ENCODE peak calls at places on chromosomes 3 and 15, in six cellular contexts. One of them, this sample, is unnamed.

GRCh38 chr3:30505866-30506517 is 100.4 kb upstream of the TGFBR2 start:
- DNase-seq in HepG2: no peak
- DNase-seq in sigmoid colon: no peak
- DNase-seq in transverse colon: no peak
- DNase-seq in K562: no peak
- DNase-seq in SK-N-SH: no peak
- DNase-seq in this sample: no peak

GRCh38 chr3:135491478-135491877 is 474.1 kb upstream of the PPP2R3A start:
- DNase-seq in HepG2: no peak
- DNase-seq in sigmoid colon: no peak
- DNase-seq in transverse colon: no peak
- DNase-seq in K562: no peak
- DNase-seq in SK-N-SH: no peak
- DNase-seq in this sample: no peak

GRCh38 chr15:83747050-83747717 is 93.3 kb downstream of the ADAMTSL3 start:
- DNase-seq in HepG2: peak
- DNase-seq in sigmoid colon: peak
- DNase-seq in transverse colon: no peak
- DNase-seq in K562: no peak
- DNase-seq in SK-N-SH: no peak
- DNase-seq in this sample: no peak

GRCh38 chr3:71258116-71258515 is 325.4 kb downstream of the FOXP1 start:
- DNase-seq in HepG2: peak
- DNase-seq in sigmoid colon: no peak
- DNase-seq in transverse colon: no peak
- DNase-seq in K562: no peak
- DNase-seq in SK-N-SH: no peak
- DNase-seq in this sample: no peak

GRCh38 chr3:54304867-54305266 is 182.5 kb downstream of the CACNA2D3 start:
- DNase-seq in HepG2: no peak
- DNase-seq in sigmoid colon: no peak
- DNase-seq in transverse colon: no peak
- DNase-seq in K562: no peak
- DNase-seq in SK-N-SH: no peak
- DNase-seq in this sample: no peak

GRCh38 chr3:137105277-137105977 is 147.6 kb downstream of the IL20RB start:
- DNase-seq in HepG2: peak
- DNase-seq in sigmoid colon: no peak
- DNase-seq in transverse colon: no peak
- DNase-seq in K562: peak
- DNase-seq in SK-N-SH: peak
- DNase-seq in this sample: no peak

GRCh38 chr15:55108858-55109518 is 87.8 kb downstream of the RSL24D1 start:
- DNase-seq in HepG2: peak
- DNase-seq in sigmoid colon: peak
- DNase-seq in transverse colon: peak
- DNase-seq in K562: peak
- DNase-seq in SK-N-SH: peak
- DNase-seq in this sample: peak

GRCh38 chr3:37752661-37753055 is 109.0 kb upstream of the CTDSPL start:
- DNase-seq in HepG2: no peak
- DNase-seq in sigmoid colon: no peak
- DNase-seq in transverse colon: no peak
- DNase-seq in K562: no peak
- DNase-seq in SK-N-SH: no peak
- DNase-seq in this sample: no peak

GRCh38 chr3:138089091-138089490 is 26.3 kb downstream of the DZIP1L start:
- DNase-seq in HepG2: peak
- DNase-seq in sigmoid colon: no peak
- DNase-seq in transverse colon: no peak
- DNase-seq in K562: no peak
- DNase-seq in SK-N-SH: no peak
- DNase-seq in this sample: no peak

GRCh38 chr3:64645236-64645635 is 42.6 kb downstream of the ADAMTS9 start:
- DNase-seq in HepG2: no peak
- DNase-seq in sigmoid colon: no peak
- DNase-seq in transverse colon: no peak
- DNase-seq in K562: no peak
- DNase-seq in SK-N-SH: no peak
- DNase-seq in this sample: no peak

GRCh38 chr3:194995334-194995733 is 275.6 kb downstream of the XXYLT1 start:
- DNase-seq in HepG2: peak
- DNase-seq in sigmoid colon: no peak
- DNase-seq in transverse colon: no peak
- DNase-seq in K562: no peak
- DNase-seq in SK-N-SH: no peak
- DNase-seq in this sample: no peak

GRCh38 chr3:98581474-98581873 is 11.9 kb downstream of the CPOX start:
- DNase-seq in HepG2: no peak
- DNase-seq in sigmoid colon: no peak
- DNase-seq in transverse colon: no peak
- DNase-seq in K562: no peak
- DNase-seq in SK-N-SH: no peak
- DNase-seq in this sample: no peak

GRCh38 chr3:135694142-135694541 is 271.4 kb upstream of the PPP2R3A start:
- DNase-seq in HepG2: no peak
- DNase-seq in sigmoid colon: no peak
- DNase-seq in transverse colon: no peak
- DNase-seq in K562: no peak
- DNase-seq in SK-N-SH: no peak
- DNase-seq in this sample: no peak

GRCh38 chr15:69820819-69821218 is 276.9 kb downstream of the TLE3 start:
- DNase-seq in HepG2: no peak
- DNase-seq in sigmoid colon: no peak
- DNase-seq in transverse colon: no peak
- DNase-seq in K562: no peak
- DNase-seq in SK-N-SH: no peak
- DNase-seq in this sample: no peak

GRCh38 chr3:132786890-132787289 is 64.7 kb upstream of the NPHP3 start:
- DNase-seq in HepG2: no peak
- DNase-seq in sigmoid colon: no peak
- DNase-seq in transverse colon: no peak
- DNase-seq in K562: no peak
- DNase-seq in SK-N-SH: no peak
- DNase-seq in this sample: no peak

GRCh38 chr15:44064706-44065105 is 130.4 kb downstream of the FRMD5 start:
- DNase-seq in HepG2: no peak
- DNase-seq in sigmoid colon: no peak
- DNase-seq in transverse colon: no peak
- DNase-seq in K562: no peak
- DNase-seq in SK-N-SH: no peak
- DNase-seq in this sample: no peak

GRCh38 chr15:77856718-77857346 is 220.7 kb downstream of the TBC1D2B start:
- DNase-seq in HepG2: no peak
- DNase-seq in sigmoid colon: peak
- DNase-seq in transverse colon: no peak
- DNase-seq in K562: no peak
- DNase-seq in SK-N-SH: no peak
- DNase-seq in this sample: no peak

GRCh38 chr3:178048768-178049167 is 487.5 kb upstream of the KCNMB2 start:
- DNase-seq in HepG2: no peak
- DNase-seq in sigmoid colon: no peak
- DNase-seq in transverse colon: no peak
- DNase-seq in K562: no peak
- DNase-seq in SK-N-SH: no peak
- DNase-seq in this sample: no peak

GRCh38 chr15:31263751-31264533 is 62.7 kb upstream of the KLF13 start:
- DNase-seq in HepG2: no peak
- DNase-seq in sigmoid colon: peak
- DNase-seq in transverse colon: peak
- DNase-seq in K562: no peak
- DNase-seq in SK-N-SH: peak
- DNase-seq in this sample: peak

GRCh38 chr3:151976211-151977050 is 103.0 kb downstream of the SUCNR1 start:
- DNase-seq in HepG2: peak
- DNase-seq in sigmoid colon: no peak
- DNase-seq in transverse colon: no peak
- DNase-seq in K562: no peak
- DNase-seq in SK-N-SH: no peak
- DNase-seq in this sample: no peak

GRCh38 chr3:150784747-150785125 is 21.8 kb upstream of the SIAH2 start:
- DNase-seq in HepG2: no peak
- DNase-seq in sigmoid colon: no peak
- DNase-seq in transverse colon: no peak
- DNase-seq in K562: no peak
- DNase-seq in SK-N-SH: no peak
- DNase-seq in this sample: no peak

GRCh38 chr3:138389841-138390581 is 41.6 kb downstream of the MRAS start:
- DNase-seq in HepG2: peak
- DNase-seq in sigmoid colon: no peak
- DNase-seq in transverse colon: no peak
- DNase-seq in K562: no peak
- DNase-seq in SK-N-SH: no peak
- DNase-seq in this sample: no peak

GRCh38 chr3:54294214-54294613 is 171.9 kb downstream of the CACNA2D3 start:
- DNase-seq in HepG2: no peak
- DNase-seq in sigmoid colon: no peak
- DNase-seq in transverse colon: no peak
- DNase-seq in K562: no peak
- DNase-seq in SK-N-SH: no peak
- DNase-seq in this sample: no peak

GRCh38 chr3:41265011-41265545 is 65.8 kb downstream of the CTNNB1 start:
- DNase-seq in HepG2: no peak
- DNase-seq in sigmoid colon: no peak
- DNase-seq in transverse colon: no peak
- DNase-seq in K562: no peak
- DNase-seq in SK-N-SH: no peak
- DNase-seq in this sample: no peak

GRCh38 chr3:165181556-165181955 is 14.6 kb downstream of the SLITRK3 start:
- DNase-seq in HepG2: no peak
- DNase-seq in sigmoid colon: no peak
- DNase-seq in transverse colon: no peak
- DNase-seq in K562: no peak
- DNase-seq in SK-N-SH: no peak
- DNase-seq in this sample: no peak

DNA sequence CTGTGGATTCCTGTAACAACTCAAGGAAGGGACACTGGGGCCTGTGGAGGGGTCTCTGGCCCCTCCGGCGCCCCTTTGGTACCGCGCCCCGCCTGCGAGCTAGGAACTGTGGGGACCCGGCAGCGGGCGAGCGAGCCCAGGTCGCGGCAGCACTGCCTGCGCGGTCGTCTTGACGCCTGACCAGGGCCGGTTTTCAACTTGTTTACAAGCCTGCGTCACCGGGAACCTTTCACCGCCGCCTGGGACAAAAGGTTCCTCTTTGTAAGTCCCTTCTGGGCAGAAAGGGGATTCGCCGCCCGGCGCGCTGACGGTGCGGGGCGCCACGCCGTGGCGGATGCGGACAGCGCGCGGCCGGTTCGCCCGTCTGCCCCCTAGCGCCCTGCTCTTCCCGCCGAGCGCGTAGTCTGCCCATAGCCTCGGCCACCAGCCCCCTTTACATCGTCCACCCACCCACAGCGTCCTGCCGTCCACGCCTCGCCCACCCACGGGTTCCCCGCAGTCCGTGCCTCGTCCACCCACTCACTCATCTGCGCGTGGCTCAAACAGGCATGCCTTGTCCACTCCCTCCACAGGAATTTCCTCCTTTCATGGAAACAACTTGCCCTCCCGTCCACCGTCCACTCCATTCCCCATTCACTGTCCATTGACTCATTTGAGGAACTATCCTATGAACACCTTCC is 5.5 kb upstream of the CFAP100 start:
- DNase-seq in HepG2: peak
- DNase-seq in sigmoid colon: peak
- DNase-seq in transverse colon: peak
- DNase-seq in K562: peak
- DNase-seq in SK-N-SH: peak
- DNase-seq in this sample: peak
- TF ChIP-seq EP300 in HepG2: no peak
- TF ChIP-seq EP300 in sigmoid colon: no peak
- TF ChIP-seq EP300 in transverse colon: peak
- TF ChIP-seq EP300 in K562: no peak
- TF ChIP-seq EP300 in SK-N-SH: no peak
- TF ChIP-seq EP300 in this sample: peak

GRCh38 chr3:127816783-127817182 is 5.5 kb downstream of the MGLL start:
- DNase-seq in HepG2: no peak
- DNase-seq in sigmoid colon: no peak
- DNase-seq in transverse colon: peak
- DNase-seq in K562: no peak
- DNase-seq in SK-N-SH: no peak
- DNase-seq in this sample: no peak

GRCh38 chr3:127815641-127816605 is 6.4 kb downstream of the MGLL start:
- DNase-seq in HepG2: no peak
- DNase-seq in sigmoid colon: no peak
- DNase-seq in transverse colon: peak
- DNase-seq in K562: no peak
- DNase-seq in SK-N-SH: no peak
- DNase-seq in this sample: peak

GRCh38 chr3:127815001-127815400 is 7.3 kb downstream of the MGLL start:
- DNase-seq in HepG2: no peak
- DNase-seq in sigmoid colon: no peak
- DNase-seq in transverse colon: no peak
- DNase-seq in K562: no peak
- DNase-seq in SK-N-SH: no peak
- DNase-seq in this sample: no peak

GRCh38 chr3:127812151-127812550 is 10.2 kb downstream of the MGLL start:
- DNase-seq in HepG2: no peak
- DNase-seq in sigmoid colon: no peak
- DNase-seq in transverse colon: no peak
- DNase-seq in K562: no peak
- DNase-seq in SK-N-SH: no peak
- DNase-seq in this sample: no peak

GRCh38 chr3:127814325-127814781 is 8.0 kb downstream of the MGLL start:
- DNase-seq in HepG2: no peak
- DNase-seq in sigmoid colon: no peak
- DNase-seq in transverse colon: peak
- DNase-seq in K562: no peak
- DNase-seq in SK-N-SH: no peak
- DNase-seq in this sample: no peak
- H3K27ac ChIP-seq in HepG2: no peak
- H3K27ac ChIP-seq in sigmoid colon: peak
- H3K27ac ChIP-seq in transverse colon: peak
- H3K27ac ChIP-seq in K562: no peak
- H3K27ac ChIP-seq in SK-N-SH: no peak
- H3K27ac ChIP-seq in this sample: no peak

GRCh38 chr15:64997911-64998310 is 8.2 kb upstream of the SPG21 start:
- DNase-seq in HepG2: no peak
- DNase-seq in sigmoid colon: no peak
- DNase-seq in transverse colon: no peak
- DNase-seq in K562: no peak
- DNase-seq in SK-N-SH: no peak
- DNase-seq in this sample: no peak
- TF ChIP-seq POLR2AphosphoS5 in HepG2: no peak
- TF ChIP-seq POLR2AphosphoS5 in sigmoid colon: no peak
- TF ChIP-seq POLR2AphosphoS5 in transverse colon: no peak
- TF ChIP-seq POLR2AphosphoS5 in K562: no peak
- TF ChIP-seq POLR2AphosphoS5 in SK-N-SH: no peak
- TF ChIP-seq POLR2AphosphoS5 in this sample: no peak

DNA sequence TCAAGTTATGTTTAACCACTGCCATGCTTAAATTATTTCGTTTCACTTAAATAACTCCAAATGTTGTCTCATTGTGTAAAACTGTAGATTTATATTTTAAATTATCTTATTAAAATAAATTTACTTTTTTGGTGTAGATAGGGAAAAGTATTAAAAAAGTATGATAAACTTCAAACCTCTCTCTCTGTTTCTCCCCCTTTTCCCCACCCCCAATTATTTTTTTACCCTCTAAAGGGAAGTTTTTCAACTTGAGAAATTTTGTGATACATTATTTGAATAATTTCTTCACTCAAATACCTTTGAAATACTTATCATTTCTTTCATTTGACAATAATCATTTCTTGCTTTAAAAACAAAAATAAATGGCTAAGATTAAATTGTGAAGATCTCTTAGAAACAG is 66.9 kb upstream of the EIF1B start:
- DNase-seq in HepG2: no peak
- DNase-seq in sigmoid colon: no peak
- DNase-seq in transverse colon: no peak
- DNase-seq in K562: no peak
- DNase-seq in SK-N-SH: no peak
- DNase-seq in this sample: no peak
- TF ChIP-seq EP300 in HepG2: no peak
- TF ChIP-seq EP300 in sigmoid colon: no peak
- TF ChIP-seq EP300 in transverse colon: no peak
- TF ChIP-seq EP300 in K562: no peak
- TF ChIP-seq EP300 in SK-N-SH: no peak
- TF ChIP-seq EP300 in this sample: no peak